ENCODE peak calls at places on chromosomes 16 and 17, in nine cellular contexts. G is NCI-H1694, X is MCF 10A, S is NCI-H1436, T is NCI-H1417, R is tibial artery, V is BJ, Q is HFFc6, F is fibroblast of the aortic adventitia. K is an unnamed sample.

GRCh38 chr17:51258756-51259573 is 884 bp downstream of the MBTD1 start:
- DNase-seq in T (peak; percentile 33), G (no peak), Q (no peak), S (no peak), X (no peak), R (peak; percentile 21), V (no peak), F (no peak), K (no peak)

GRCh38 chr16:89118361-89119061 is 24.9 kb downstream of the ACSF3 start:
- DNase-seq in S (no peak), X (no peak), R (no peak), Q (no peak), T (no peak), F (no peak), V (no peak), G (no peak), K (no peak)

GRCh38 chr16:11254913-11255736 is 879 bp downstream of the SOCS1 start:
- DNase-seq in V (no peak), G (no peak), T (peak; percentile 71), F (peak; percentile 40), S (no peak), R (peak; percentile 31), X (no peak), Q (peak; percentile 21), K (no peak)

GRCh38 chr17:47718634-47719405 is 14.2 kb upstream of the TBX21 start:
- DNase-seq in Q (no peak), V (no peak), X (no peak), F (no peak), G (no peak), R (no peak), T (no peak), S (no peak), K (no peak)

GRCh38 chr17:2406903-2407790 is 6.3 kb upstream of the MNT start:
- DNase-seq in G (no peak), V (peak; percentile 87), S (no peak), R (peak; percentile 84), T (no peak), Q (peak; percentile 97), X (peak; percentile 86), F (peak; percentile 85), K (peak; percentile 73)

GRCh38 chr16:80682435-80683070 is 121.8 kb downstream of the CDYL2 start:
- DNase-seq in V (peak; percentile 9), Q (peak; percentile 76), T (no peak), G (no peak), R (no peak), F (peak; percentile 60), S (no peak), X (no peak), K (no peak)

GRCh38 chr16:78195868-78196267 is 96.4 kb downstream of the WWOX start:
- DNase-seq in Q (no peak), S (no peak), V (no peak), T (no peak), X (no peak), G (no peak), F (no peak), R (no peak), K (no peak)

GRCh38 chr17:36910513-36910912 is 26.8 kb upstream of the LHX1 start:
- DNase-seq in R (no peak), X (no peak), G (no peak), Q (no peak), V (no peak), F (no peak), T (no peak), S (no peak), K (no peak)

GRCh38 chr16:2884041-2884451 is 1.0 kb downstream of the FLYWCH2 start:
- DNase-seq in T (no peak), Q (no peak), F (no peak), R (no peak), S (no peak), G (no peak), V (no peak), X (no peak), K (no peak)

GRCh38 chr17:12472613-12473173 is 193.0 kb upstream of the MYOCD start:
- DNase-seq in F (no peak), G (peak; percentile 17), X (no peak), Q (no peak), S (no peak), T (no peak), R (no peak), V (no peak), K (no peak)

GRCh38 chr16:48014349-48015135 is 141.3 kb downstream of the ABCC12 start:
- DNase-seq in G (no peak), F (peak; percentile 43), T (no peak), S (no peak), X (peak; percentile 88), R (no peak), Q (peak; percentile 34), V (no peak), K (no peak)

GRCh38 chr17:79781012-79781665 is 3.2 kb downstream of the CBX2 start:
- DNase-seq in T (no peak), G (no peak), R (no peak), V (no peak), S (no peak), Q (no peak), F (no peak), X (no peak), K (no peak)

GRCh38 chr17:80924807-80925610 is 66.6 kb upstream of the CHMP6 start:
- DNase-seq in Q (no peak), X (no peak), T (no peak), R (no peak), S (no peak), G (no peak), V (no peak), F (no peak), K (no peak)

GRCh38 chr16:50611995-50612848 is 64.0 kb downstream of the NKD1 start:
- DNase-seq in S (no peak), F (no peak), T (no peak), Q (no peak), X (no peak), V (no peak), R (no peak), G (no peak), K (no peak)

GRCh38 chr17:43170140-43170765 is 761 bp upstream of the NBR1 start:
- DNase-seq in F (peak; percentile 95), Q (peak; percentile 97), G (peak; percentile 94), X (peak; percentile 97), R (peak; percentile 96), S (peak; percentile 97), V (peak; percentile 87), T (peak; percentile 93), K (peak; percentile 91)

GRCh38 chr17:55320594-55321506 is 56.1 kb downstream of the HLF start:
- DNase-seq in V (no peak), X (no peak), Q (no peak), R (no peak), G (no peak), S (no peak), F (no peak), T (no peak), K (no peak)

GRCh38 chr17:29565643-29566472 is 979 bp downstream of the ABHD15 start:
- DNase-seq in F (no peak), T (peak; percentile 82), S (peak; percentile 81), V (no peak), Q (no peak), G (no peak), R (no peak), X (no peak), K (peak; percentile 60)

GRCh38 chr17:28335959-28336871 is 654 bp downstream of the TNFAIP1 start:
- DNase-seq in V (peak; percentile 60), Q (peak; percentile 89), S (peak; percentile 37), X (peak; percentile 86), G (peak; percentile 26), R (peak; percentile 34), F (peak; percentile 96), T (peak; percentile 72), K (peak; percentile 22)

GRCh38 chr16:8814095-8814806 is 16.6 kb downstream of the PMM2 start:
- DNase-seq in F (no peak), V (no peak), R (no peak), S (no peak), Q (no peak), T (no peak), G (no peak), X (no peak), K (no peak)

GRCh38 chr17:28258347-28258887 is 60.6 kb upstream of the TMEM97 start:
- DNase-seq in F (no peak), Q (no peak), X (no peak), T (no peak), G (no peak), S (no peak), V (no peak), R (no peak), K (no peak)

K was measured in T-helper 2 cell treated with Interferon-gamma antibody and Interleukin-4, amounts not matched to agents 5 μg/mL and 100 μg/mL, for 36 hours.